ENCODE peak calls at places on chromosomes 2 and 18, in seven cellular contexts. C is PC-3, M is kidney, T is SK-N-SH, V is colonic mucosa, O is fibroblast of lung, K is neural progenitor cell. L is an unnamed sample.

GRCh38 chr2:18336975-18337374 is 223.5 kb downstream of the RDH14 start:
- DNase-seq in C (no peak), M (no peak), O (peak), K (no peak), T (no peak), V (no peak), L (no peak)

GRCh38 chr2:67340118-67341011 is 56.8 kb upstream of the ETAA1 start:
- DNase-seq in M (no peak), O (no peak), C (no peak), V (no peak), K (no peak), T (no peak), L (no peak)

GRCh38 chr2:75276093-75277055 is 77.1 kb upstream of the TACR1 start:
- DNase-seq in V (no peak), C (peak), O (peak), T (no peak), M (no peak), K (no peak), L (peak)

GRCh38 chr2:189020179-189020578 is 46.0 kb downstream of the COL3A1 start:
- DNase-seq in T (no peak), M (no peak), V (no peak), O (no peak), C (no peak), K (no peak), L (no peak)

GRCh38 chr18:79918089-79919011 is 33.1 kb downstream of the SLC66A2 start:
- DNase-seq in C (no peak), K (no peak), M (peak), V (no peak), O (no peak), T (no peak), L (peak)

GRCh38 chr2:1752751-1753150 is 8.4 kb upstream of the PXDN start:
- DNase-seq in M (peak), O (no peak), C (no peak), V (no peak), T (no peak), K (no peak), L (peak)

GRCh38 chr18:79519751-79520472 is 124.2 kb downstream of the NFATC1 start:
- DNase-seq in T (no peak), M (peak), V (peak), K (peak), C (no peak), O (peak), L (peak)

GRCh38 chr18:45688834-45689233 is 35.1 kb upstream of the SLC14A1 start:
- DNase-seq in C (no peak), M (no peak), K (no peak), T (no peak), O (no peak), V (no peak), L (no peak)

GRCh38 chr18:48000701-48001100 is 70.2 kb upstream of the SMAD2 start:
- DNase-seq in O (no peak), T (no peak), K (no peak), V (peak), M (no peak), C (no peak), L (no peak)

GRCh38 chr18:12621737-12622306 is 36.1 kb downstream of the SPIRE1 start:
- DNase-seq in K (no peak), T (no peak), V (no peak), C (peak), O (peak), M (no peak), L (no peak)

GRCh38 chr2:190762569-190762968 is 113.7 kb downstream of the NAB1 start:
- DNase-seq in O (no peak), M (no peak), T (no peak), C (no peak), V (no peak), K (no peak), L (no peak)

GRCh38 chr18:14930576-14930975 is 182.6 kb downstream of the ANKRD30B start:
- DNase-seq in C (no peak), O (no peak), K (no peak), M (no peak), V (peak), T (no peak), L (no peak)

GRCh38 chr18:5653802-5654201 is 110.0 kb upstream of the EPB41L3 start:
- DNase-seq in T (no peak), O (no peak), K (no peak), C (no peak), V (no peak), M (no peak), L (no peak)

DNA sequence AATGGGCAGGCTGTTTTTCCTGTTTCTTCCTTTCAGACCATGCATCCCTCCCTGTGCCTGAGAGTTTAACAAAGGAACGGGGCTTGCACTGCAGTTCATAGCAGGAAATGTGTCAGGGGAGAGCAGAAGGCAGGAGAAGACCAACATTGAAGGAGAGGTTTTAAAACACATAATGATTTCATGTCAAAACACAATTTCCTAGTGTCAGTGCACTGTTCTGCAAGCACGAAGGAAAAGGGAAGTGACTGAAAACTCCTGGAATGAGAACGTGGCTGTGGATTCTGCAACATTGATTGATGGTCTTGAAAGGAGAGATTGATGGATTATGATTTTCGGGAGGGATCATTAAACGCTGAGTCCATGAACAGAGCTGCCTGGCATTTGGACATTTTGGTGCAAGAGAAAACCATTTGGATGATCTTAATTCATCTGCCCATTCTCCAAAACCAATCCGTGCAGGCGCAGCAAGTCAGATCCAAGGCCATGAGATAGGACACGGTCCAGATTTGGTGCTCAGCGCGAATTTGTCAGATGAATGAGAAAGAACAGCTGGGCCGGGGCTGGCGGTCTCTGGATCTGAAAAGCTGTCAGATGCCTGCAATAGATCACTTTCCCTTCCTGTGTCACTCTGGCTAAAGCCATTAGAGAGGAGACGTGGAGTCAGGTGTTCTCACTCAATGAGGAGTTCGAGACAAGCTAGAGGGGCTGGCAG is 38.4 kb downstream of the C1QL2 start:
- DNase-seq in M (no peak), K (no peak), V (no peak), O (no peak), C (no peak), T (peak), L (peak)
- H3K9ac ChIP-seq in M (no peak), K (no peak), V (no peak), O (no peak), C (no peak), T (no peak), L (no peak)

DNA sequence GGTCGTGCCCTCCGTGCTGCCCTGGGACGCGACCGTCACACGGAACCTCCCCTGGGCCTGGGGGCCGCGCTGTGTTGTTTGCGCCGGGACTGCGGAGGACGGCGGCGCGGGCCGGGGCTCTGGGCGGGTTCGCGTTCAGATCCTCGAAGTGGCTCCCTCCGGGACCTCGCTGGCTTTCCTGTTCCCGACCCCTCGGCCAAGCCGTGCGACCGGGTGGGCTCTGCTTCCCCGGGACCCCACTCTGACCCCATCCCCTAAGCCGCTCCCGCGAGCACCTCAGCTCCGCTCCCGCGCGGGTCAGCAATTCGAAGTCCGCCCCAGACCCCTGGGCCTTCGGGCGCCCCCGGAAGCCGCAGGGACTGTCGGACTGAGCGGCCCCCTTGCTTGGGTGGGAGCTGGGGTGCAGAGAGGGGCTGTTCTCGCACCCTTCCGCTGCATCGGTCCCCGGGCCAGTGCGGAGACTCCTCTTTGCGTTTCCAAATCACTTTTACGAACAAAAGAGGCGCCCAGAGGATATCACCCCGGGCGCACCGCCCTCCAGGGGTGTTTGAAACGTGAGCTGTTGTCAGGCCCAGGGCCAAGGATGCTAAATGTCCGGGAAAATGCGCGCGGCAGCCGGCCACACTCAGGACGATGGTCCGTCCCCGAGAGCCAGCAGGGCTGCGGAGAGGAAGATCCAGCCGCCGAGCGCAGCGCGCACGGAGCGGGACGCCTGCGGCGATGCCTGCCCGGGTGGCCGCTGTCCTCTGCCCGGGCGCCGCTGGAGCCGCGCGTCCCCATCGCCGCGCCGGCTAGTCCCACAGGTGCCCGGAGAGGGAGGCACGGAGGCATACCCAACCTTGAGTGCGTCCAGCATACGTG is 73.5 kb downstream of the ZCCHC2 start:
- DNase-seq in T (peak), C (no peak), O (peak), K (peak), M (no peak), V (no peak), L (peak)
- H3K4me3 ChIP-seq in T (no peak), C (peak), O (peak), K (peak), M (peak), V (peak), L (peak)

GRCh38 chr18:2906522-2907458 is 60.0 kb downstream of the EMILIN2 start:
- DNase-seq in M (peak), K (peak), T (peak), O (no peak), C (peak), V (peak), L (peak)
- H3K9ac ChIP-seq in M (no peak), K (no peak), T (peak), O (peak), C (peak), V (peak), L (peak)

GRCh38 chr2:99637157-99637697 is 147.4 kb upstream of the REV1 start:
- DNase-seq in O (no peak), M (no peak), T (no peak), C (no peak), K (no peak), V (no peak), L (no peak)

GRCh38 chr2:99638791-99639190 is 149.0 kb upstream of the REV1 start:
- DNase-seq in O (no peak), T (no peak), V (no peak), K (no peak), C (no peak), M (no peak), L (no peak)

GRCh38 chr2:99634234-99634633 is 144.4 kb upstream of the REV1 start:
- DNase-seq in O (no peak), T (no peak), K (no peak), M (no peak), V (no peak), C (no peak), L (no peak)

GRCh38 chr2:99635710-99636431 is 146.1 kb upstream of the REV1 start:
- DNase-seq in K (no peak), M (peak), T (no peak), O (peak), V (peak), C (no peak), L (no peak)

DNA sequence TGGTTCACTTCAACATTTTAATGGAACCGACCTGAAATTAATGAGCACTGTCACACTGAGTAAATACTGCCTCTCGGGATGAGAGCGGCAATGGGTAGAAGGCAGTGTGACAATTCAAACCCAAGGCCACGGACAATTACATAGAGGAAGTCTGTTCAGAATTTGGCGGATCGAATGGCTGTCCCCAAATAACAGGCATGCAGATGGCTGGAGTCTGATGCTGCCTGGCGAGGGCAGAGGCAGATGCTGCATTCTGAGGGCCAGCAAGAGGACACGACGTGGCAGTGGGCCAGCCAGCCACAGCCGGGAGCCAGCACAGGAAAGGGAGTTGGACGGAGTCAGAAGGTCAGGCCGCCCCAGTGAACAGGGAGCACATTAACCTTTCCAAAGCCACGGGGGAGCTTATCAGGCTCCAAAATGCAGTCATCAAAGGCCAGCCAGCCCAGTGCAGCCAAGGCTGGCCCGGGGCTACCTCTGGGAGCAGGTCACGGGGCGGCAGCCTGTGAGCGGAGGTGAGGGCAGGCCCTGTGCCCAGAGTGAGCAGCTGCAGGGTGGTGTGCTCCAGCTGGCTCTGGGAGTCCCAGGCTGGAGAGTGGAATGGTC is 146.7 kb upstream of the REV1 start:
- DNase-seq in O (no peak), T (peak), V (peak), C (no peak), K (no peak), M (peak), L (no peak)
- H3K4me3 ChIP-seq in O (no peak), T (no peak), V (no peak), C (no peak), K (no peak), M (no peak), L (no peak)

GRCh38 chr2:164719996-164720941 is 99.0 kb upstream of the GRB14 start:
- DNase-seq in T (peak), O (peak), V (no peak), M (no peak), C (no peak), K (no peak), L (no peak)
- H3K9ac ChIP-seq in T (no peak), O (no peak), V (no peak), M (no peak), C (no peak), K (no peak), L (no peak)

GRCh38 chr2:177419274-177419673 is 26.7 kb downstream of the AGPS start:
- DNase-seq in O (peak), K (no peak), T (no peak), M (no peak), C (peak), V (no peak), L (no peak)
- H3K4me3 ChIP-seq in O (no peak), K (no peak), T (no peak), M (no peak), C (no peak), V (no peak), L (no peak)